ENCODE peak calls at places on chromosomes 5 and 9, in seven cellular contexts. One of them, this sample, is unnamed.

GRCh38 chr9:135524130-135524861 is 3.1 kb downstream of the LCN1 start:
- DNase-seq in astrocyte: no peak
- DNase-seq in AG10803: peak; percentile 26
- DNase-seq in bronchial epithelial cell: no peak
- DNase-seq in gastrocnemius medialis: no peak
- DNase-seq in cardiac fibroblast: peak; percentile 41
- DNase-seq in fibroblast of mammary gland: no peak
- DNase-seq in this sample: peak; percentile 57

GRCh38 chr5:53779541-53779981 is 219.1 kb downstream of the NDUFS4 start:
- DNase-seq in astrocyte: peak; percentile 52
- DNase-seq in AG10803: peak; percentile 73
- DNase-seq in bronchial epithelial cell: peak; percentile 68
- DNase-seq in gastrocnemius medialis: no peak
- DNase-seq in cardiac fibroblast: peak; percentile 86
- DNase-seq in fibroblast of mammary gland: peak; percentile 47
- DNase-seq in this sample: peak; percentile 51

GRCh38 chr9:125752070-125752628 is 5.0 kb downstream of the PBX3 start:
- DNase-seq in astrocyte: no peak
- DNase-seq in AG10803: no peak
- DNase-seq in bronchial epithelial cell: no peak
- DNase-seq in gastrocnemius medialis: no peak
- DNase-seq in cardiac fibroblast: no peak
- DNase-seq in fibroblast of mammary gland: no peak
- DNase-seq in this sample: no peak

GRCh38 chr9:100379862-100380261 is 27.1 kb upstream of the TEX10 start:
- DNase-seq in astrocyte: peak; percentile 91
- DNase-seq in AG10803: peak; percentile 89
- DNase-seq in bronchial epithelial cell: peak; percentile 80
- DNase-seq in gastrocnemius medialis: no peak
- DNase-seq in cardiac fibroblast: peak; percentile 91
- DNase-seq in fibroblast of mammary gland: peak; percentile 57
- DNase-seq in this sample: peak; percentile 78

GRCh38 chr5:944992-945685 is 52.5 kb downstream of the TRIP13 start:
- DNase-seq in astrocyte: no peak
- DNase-seq in AG10803: no peak
- DNase-seq in bronchial epithelial cell: no peak
- DNase-seq in gastrocnemius medialis: no peak
- DNase-seq in cardiac fibroblast: no peak
- DNase-seq in fibroblast of mammary gland: no peak
- DNase-seq in this sample: no peak

GRCh38 chr5:69517763-69518212 is 25.2 kb downstream of the OCLN start:
- DNase-seq in astrocyte: peak; percentile 52
- DNase-seq in AG10803: no peak
- DNase-seq in bronchial epithelial cell: peak; percentile 96
- DNase-seq in gastrocnemius medialis: no peak
- DNase-seq in cardiac fibroblast: peak; percentile 80
- DNase-seq in fibroblast of mammary gland: peak; percentile 67
- DNase-seq in this sample: peak; percentile 49

GRCh38 chr9:121182976-121183375 is 18.7 kb downstream of the RAB14 start:
- DNase-seq in astrocyte: no peak
- DNase-seq in AG10803: no peak
- DNase-seq in bronchial epithelial cell: no peak
- DNase-seq in gastrocnemius medialis: no peak
- DNase-seq in cardiac fibroblast: no peak
- DNase-seq in fibroblast of mammary gland: no peak
- DNase-seq in this sample: no peak

GRCh38 chr5:153490124-153491085 is at the start of gene GRIA1:
- DNase-seq in astrocyte: peak; percentile 25
- DNase-seq in AG10803: peak; percentile 35
- DNase-seq in bronchial epithelial cell: no peak
- DNase-seq in gastrocnemius medialis: no peak
- DNase-seq in cardiac fibroblast: no peak
- DNase-seq in fibroblast of mammary gland: no peak
- DNase-seq in this sample: no peak

GRCh38 chr5:81825237-81825636 is 74.3 kb upstream of the SSBP2 start:
- DNase-seq in astrocyte: peak; percentile 63
- DNase-seq in AG10803: peak; percentile 71
- DNase-seq in bronchial epithelial cell: peak; percentile 62
- DNase-seq in gastrocnemius medialis: peak; percentile 69
- DNase-seq in cardiac fibroblast: peak; percentile 89
- DNase-seq in fibroblast of mammary gland: peak; percentile 93
- DNase-seq in this sample: peak; percentile 57

GRCh38 chr5:946720-947625 is 54.3 kb downstream of the TRIP13 start:
- DNase-seq in astrocyte: no peak
- DNase-seq in AG10803: no peak
- DNase-seq in bronchial epithelial cell: no peak
- DNase-seq in gastrocnemius medialis: no peak
- DNase-seq in cardiac fibroblast: no peak
- DNase-seq in fibroblast of mammary gland: no peak
- DNase-seq in this sample: no peak

GRCh38 chr5:78984020-78984610 is 995 bp downstream of the ARSB start:
- DNase-seq in astrocyte: peak; percentile 46
- DNase-seq in AG10803: peak; percentile 17
- DNase-seq in bronchial epithelial cell: peak; percentile 26
- DNase-seq in gastrocnemius medialis: no peak
- DNase-seq in cardiac fibroblast: no peak
- DNase-seq in fibroblast of mammary gland: peak; percentile 11
- DNase-seq in this sample: peak; percentile 4

GRCh38 chr9:68507098-68507795 is 33.4 kb downstream of the TMEM252 start:
- DNase-seq in astrocyte: no peak
- DNase-seq in AG10803: peak; percentile 31
- DNase-seq in bronchial epithelial cell: peak; percentile 25
- DNase-seq in gastrocnemius medialis: no peak
- DNase-seq in cardiac fibroblast: peak; percentile 50
- DNase-seq in fibroblast of mammary gland: peak; percentile 40
- DNase-seq in this sample: no peak

GRCh38 chr9:92265159-92265558 is 28.3 kb downstream of the IARS1 start:
- DNase-seq in astrocyte: no peak
- DNase-seq in AG10803: peak; percentile 66
- DNase-seq in bronchial epithelial cell: peak; percentile 38
- DNase-seq in gastrocnemius medialis: no peak
- DNase-seq in cardiac fibroblast: peak; percentile 53
- DNase-seq in fibroblast of mammary gland: peak; percentile 68
- DNase-seq in this sample: no peak

GRCh38 chr9:70861376-70861775 is 260.0 kb downstream of the TRPM3 start:
- DNase-seq in astrocyte: no peak
- DNase-seq in AG10803: no peak
- DNase-seq in bronchial epithelial cell: no peak
- DNase-seq in gastrocnemius medialis: no peak
- DNase-seq in cardiac fibroblast: no peak
- DNase-seq in fibroblast of mammary gland: no peak
- DNase-seq in this sample: no peak

DNA sequence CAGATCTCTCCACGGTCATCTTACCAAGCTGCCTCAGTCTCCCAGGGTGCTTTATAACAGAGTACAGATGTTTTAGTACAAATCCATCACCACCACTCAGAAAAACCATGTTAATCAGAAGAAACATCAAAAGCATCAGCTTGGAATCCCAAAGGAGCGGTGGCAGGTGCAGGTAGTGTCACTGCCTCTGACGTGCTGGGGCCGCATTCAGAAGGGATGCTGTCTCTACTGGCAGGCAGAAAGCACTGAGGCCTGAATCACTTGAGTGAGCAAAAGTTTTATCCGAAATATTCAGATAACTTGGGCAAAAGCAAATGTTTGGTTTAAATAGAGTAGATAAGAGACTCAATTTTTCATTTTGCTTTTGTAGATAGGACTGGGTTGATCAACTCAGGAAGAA is 448.5 kb upstream of the ZNF608 start:
- DNase-seq in astrocyte: no peak
- DNase-seq in AG10803: no peak
- DNase-seq in bronchial epithelial cell: no peak
- DNase-seq in gastrocnemius medialis: no peak
- DNase-seq in cardiac fibroblast: no peak
- DNase-seq in fibroblast of mammary gland: no peak
- DNase-seq in this sample: no peak
- TF ChIP-seq CTCF in astrocyte: no peak
- TF ChIP-seq CTCF in AG10803: no peak
- TF ChIP-seq CTCF in bronchial epithelial cell: no peak
- TF ChIP-seq CTCF in gastrocnemius medialis: no peak
- TF ChIP-seq CTCF in cardiac fibroblast: no peak
- TF ChIP-seq CTCF in fibroblast of mammary gland: no peak
- TF ChIP-seq CTCF in this sample: no peak

DNA sequence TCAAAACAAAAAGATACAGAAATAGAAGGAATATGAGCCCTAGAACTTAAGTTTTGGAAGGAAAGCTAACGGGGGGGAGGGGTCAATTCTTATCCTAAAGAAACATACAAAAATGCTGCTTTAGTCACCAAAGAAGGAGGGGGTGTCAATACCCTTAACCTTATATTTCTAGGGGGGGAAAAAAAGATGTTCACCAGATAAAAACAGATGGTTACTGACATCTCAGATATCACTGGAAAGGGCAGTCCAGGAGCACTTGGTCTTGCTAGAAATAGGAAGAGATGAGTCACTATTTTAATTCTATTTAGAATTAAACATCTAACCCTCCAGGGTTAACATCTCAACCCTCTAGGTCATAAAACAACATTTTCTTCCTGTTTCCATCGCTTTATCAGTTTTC is 1.7 kb downstream of the DIAPH1 start:
- DNase-seq in astrocyte: no peak
- DNase-seq in AG10803: no peak
- DNase-seq in bronchial epithelial cell: no peak
- DNase-seq in gastrocnemius medialis: no peak
- DNase-seq in cardiac fibroblast: peak; percentile 25
- DNase-seq in fibroblast of mammary gland: peak; percentile 32
- DNase-seq in this sample: no peak
- H3K4me3 ChIP-seq in astrocyte: peak overlapping the region; percentile 62
- H3K4me3 ChIP-seq in AG10803: peak overlapping the region; percentile 71
- H3K4me3 ChIP-seq in bronchial epithelial cell: no peak overlapping the region
- H3K4me3 ChIP-seq in gastrocnemius medialis: peak overlapping the region; percentile 64
- H3K4me3 ChIP-seq in cardiac fibroblast: peak overlapping the region; percentile 86
- H3K4me3 ChIP-seq in fibroblast of mammary gland: peak overlapping the region; percentile 66
- H3K4me3 ChIP-seq in this sample: peak overlapping the region; percentile 83

DNA sequence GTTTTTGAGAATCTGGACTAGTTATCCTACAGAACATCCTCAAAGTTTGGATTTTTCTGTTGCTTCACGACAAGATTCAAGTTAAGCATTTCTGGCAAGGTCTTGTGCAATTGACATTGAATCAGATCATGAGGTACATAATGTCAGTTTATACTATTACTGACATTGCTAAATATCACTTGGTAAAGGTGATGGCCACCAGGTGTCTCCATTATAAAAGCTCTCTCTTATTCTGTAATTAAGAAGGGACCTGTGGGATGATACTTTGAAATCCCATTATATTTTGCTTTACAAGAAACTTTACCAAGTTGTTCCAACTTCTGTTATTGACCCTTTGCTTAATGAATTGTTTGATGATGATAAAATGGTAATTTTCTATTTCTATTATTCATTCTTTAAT is 131.0 kb upstream of the ASTN2 start:
- DNase-seq in astrocyte: no peak
- DNase-seq in AG10803: no peak
- DNase-seq in bronchial epithelial cell: peak; percentile 8
- DNase-seq in gastrocnemius medialis: no peak
- DNase-seq in cardiac fibroblast: no peak
- DNase-seq in fibroblast of mammary gland: no peak
- DNase-seq in this sample: no peak
- TF ChIP-seq CTCF in astrocyte: no peak
- TF ChIP-seq CTCF in AG10803: no peak
- TF ChIP-seq CTCF in bronchial epithelial cell: no peak
- TF ChIP-seq CTCF in gastrocnemius medialis: no peak
- TF ChIP-seq CTCF in cardiac fibroblast: no peak
- TF ChIP-seq CTCF in fibroblast of mammary gland: no peak
- TF ChIP-seq CTCF in this sample: no peak

GRCh38 chr9:93500571-93501298 is 47.4 kb upstream of the FAM120AOS start:
- DNase-seq in astrocyte: no peak
- DNase-seq in AG10803: no peak
- DNase-seq in bronchial epithelial cell: no peak
- DNase-seq in gastrocnemius medialis: no peak
- DNase-seq in cardiac fibroblast: no peak
- DNase-seq in fibroblast of mammary gland: no peak
- DNase-seq in this sample: no peak
- H3K4me3 ChIP-seq in astrocyte: no peak overlapping the region
- H3K4me3 ChIP-seq in AG10803: peak overlapping the region; percentile 65
- H3K4me3 ChIP-seq in bronchial epithelial cell: peak overlapping the region; percentile 4
- H3K4me3 ChIP-seq in gastrocnemius medialis: peak overlapping the region; percentile 57
- H3K4me3 ChIP-seq in cardiac fibroblast: no peak overlapping the region
- H3K4me3 ChIP-seq in fibroblast of mammary gland: peak overlapping the region; percentile 21
- H3K4me3 ChIP-seq in this sample: no peak overlapping the region

GRCh38 chr9:96071245-96072124 is 196.0 kb downstream of the ERCC6L2 start:
- DNase-seq in astrocyte: peak; percentile 4
- DNase-seq in AG10803: peak; percentile 25
- DNase-seq in bronchial epithelial cell: peak; percentile 51
- DNase-seq in gastrocnemius medialis: no peak
- DNase-seq in cardiac fibroblast: peak; percentile 35
- DNase-seq in fibroblast of mammary gland: peak; percentile 55
- DNase-seq in this sample: peak; percentile 56
- TF ChIP-seq CTCF in astrocyte: peak; percentile 41
- TF ChIP-seq CTCF in AG10803: peak; percentile 59
- TF ChIP-seq CTCF in bronchial epithelial cell: peak; percentile 58
- TF ChIP-seq CTCF in gastrocnemius medialis: no peak
- TF ChIP-seq CTCF in cardiac fibroblast: peak; percentile 59
- TF ChIP-seq CTCF in fibroblast of mammary gland: peak; percentile 65
- TF ChIP-seq CTCF in this sample: peak; percentile 80

DNA sequence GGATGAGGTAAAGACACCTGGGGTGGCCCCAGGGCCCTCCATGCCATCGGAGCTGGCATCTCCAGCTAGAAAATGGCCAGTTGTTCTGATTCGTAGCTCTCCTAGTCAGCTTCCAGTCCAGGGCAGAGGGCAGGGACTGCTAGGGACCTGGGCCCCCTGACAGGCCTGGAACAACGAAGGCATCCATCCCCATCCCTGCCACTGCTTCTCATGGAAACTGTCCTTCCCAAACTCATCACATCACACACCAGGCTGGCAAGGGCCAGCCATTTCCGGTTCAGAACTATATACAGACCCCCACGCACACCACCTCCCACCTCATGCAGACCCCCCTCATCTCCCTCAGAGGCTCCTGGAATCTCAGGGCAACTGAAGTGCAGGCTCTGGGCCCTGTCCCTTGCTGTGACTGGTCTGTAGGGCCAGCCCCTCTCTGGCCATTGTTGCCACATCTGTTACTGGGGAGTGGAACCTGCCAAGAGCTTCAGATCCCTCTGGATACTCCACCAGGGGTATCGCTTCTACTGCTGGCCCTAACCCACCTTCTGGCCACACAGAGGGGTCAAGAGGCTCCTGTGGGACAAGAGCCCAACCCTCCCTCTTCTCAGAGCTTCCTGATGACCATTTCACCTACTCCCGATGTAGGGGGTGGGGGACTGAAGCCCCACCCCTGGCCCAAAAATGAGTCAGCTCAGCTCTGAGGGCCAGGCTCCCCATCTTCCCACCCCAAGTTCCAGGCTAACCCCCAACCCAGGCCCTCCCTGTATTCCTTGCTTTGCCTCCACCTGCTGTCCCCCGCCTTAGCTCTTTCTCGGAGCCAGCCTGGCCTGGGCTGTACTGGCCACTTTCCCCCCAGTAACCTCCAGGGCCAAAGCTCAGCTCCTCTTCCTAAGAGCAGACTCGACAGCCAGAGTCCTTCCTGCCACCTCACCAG is 1.2 kb upstream of the MZB1 start:
- DNase-seq in astrocyte: no peak
- DNase-seq in AG10803: no peak
- DNase-seq in bronchial epithelial cell: peak; percentile 41
- DNase-seq in gastrocnemius medialis: peak; percentile 81
- DNase-seq in cardiac fibroblast: no peak
- DNase-seq in fibroblast of mammary gland: no peak
- DNase-seq in this sample: no peak
- H3K4me3 ChIP-seq in astrocyte: no peak overlapping the region
- H3K4me3 ChIP-seq in AG10803: no peak overlapping the region
- H3K4me3 ChIP-seq in bronchial epithelial cell: no peak overlapping the region
- H3K4me3 ChIP-seq in gastrocnemius medialis: peak overlapping the region; percentile 67
- H3K4me3 ChIP-seq in cardiac fibroblast: no peak overlapping the region
- H3K4me3 ChIP-seq in fibroblast of mammary gland: no peak overlapping the region
- H3K4me3 ChIP-seq in this sample: no peak overlapping the region

GRCh38 chr9:87080512-87081225 is 133.4 kb upstream of the GAS1 start:
- DNase-seq in astrocyte: no peak
- DNase-seq in AG10803: no peak
- DNase-seq in bronchial epithelial cell: peak; percentile 32
- DNase-seq in gastrocnemius medialis: no peak
- DNase-seq in cardiac fibroblast: peak; percentile 48
- DNase-seq in fibroblast of mammary gland: peak; percentile 54
- DNase-seq in this sample: no peak
- TF ChIP-seq CTCF in astrocyte: no peak
- TF ChIP-seq CTCF in AG10803: no peak
- TF ChIP-seq CTCF in bronchial epithelial cell: peak; percentile 29
- TF ChIP-seq CTCF in gastrocnemius medialis: no peak
- TF ChIP-seq CTCF in cardiac fibroblast: no peak
- TF ChIP-seq CTCF in fibroblast of mammary gland: peak; percentile 34
- TF ChIP-seq CTCF in this sample: peak; percentile 46

This sample was measured in brain microvascular endothelial cell.